ENCODE peak calls at places on chromosomes 12 and 14, in five cellular contexts. Q, D, R, F and U are unnamed samples.

GRCh38 chr12:27342551-27342950 is 9.9 kb downstream of the BMAL2 start:
- DNase-seq in Q (no peak), D (peak; percentile 29), R (no peak), F (no peak), U (no peak)

GRCh38 chr14:49581209-49581960 is 4.8 kb downstream of the RPS29 start:
- DNase-seq in Q (no peak), D (no peak), R (no peak), F (no peak), U (no peak)

GRCh38 chr14:50082784-50083466 is 33.4 kb downstream of the VCPKMT start:
- DNase-seq in Q (no peak), D (no peak), R (no peak), F (no peak), U (no peak)

GRCh38 chr14:70594461-70594860 is 6.0 kb downstream of the MED6 start:
- DNase-seq in Q (no peak), D (no peak), R (no peak), F (no peak), U (no peak)

GRCh38 chr14:20782280-20782890 is 1.3 kb downstream of the RNASE6 start:
- DNase-seq in Q (no peak), D (no peak), R (no peak), F (no peak), U (no peak)

GRCh38 chr12:58919271-58920101 is 818 bp downstream of the LRIG3 start:
- DNase-seq in Q (peak; percentile 18), D (peak; percentile 66), R (no peak), F (peak; percentile 50), U (peak; percentile 30)

GRCh38 chr12:1173806-1174617 is 183.0 kb downstream of the ERC1 start:
- DNase-seq in Q (no peak), D (no peak), R (no peak), F (no peak), U (no peak)

GRCh38 chr12:3837049-3837448 is 36.1 kb downstream of the PARP11 start:
- DNase-seq in Q (no peak), D (no peak), R (no peak), F (no peak), U (no peak)

GRCh38 chr12:70535896-70536374 is 101.3 kb downstream of the PTPRB start:
- DNase-seq in Q (no peak), D (peak; percentile 56), R (no peak), F (no peak), U (no peak)

GRCh38 chr14:67798731-67799130 is 17.7 kb downstream of the ZFYVE26 start:
- DNase-seq in Q (no peak), D (no peak), R (no peak), F (no peak), U (no peak)

GRCh38 chr12:113161415-113162016 is 12.0 kb downstream of the CFAP73 start:
- DNase-seq in Q (no peak), D (no peak), R (no peak), F (no peak), U (no peak)

GRCh38 chr12:120286768-120287490 is 4.8 kb downstream of the RNU4-2 start:
- DNase-seq in Q (no peak), D (no peak), R (no peak), F (no peak), U (no peak)

GRCh38 chr14:59463773-59464650 is 1.2 kb downstream of the GPR135 start:
- DNase-seq in Q (peak; percentile 40), D (no peak), R (peak; percentile 48), F (peak; percentile 45), U (no peak)

GRCh38 chr12:109677323-109677722 is 36.3 kb upstream of the FAM222A start:
- DNase-seq in Q (no peak), D (no peak), R (no peak), F (no peak), U (no peak)

GRCh38 chr12:51405801-51406207 is 14.6 kb upstream of the GALNT6 start:
- DNase-seq in Q (no peak), D (no peak), R (no peak), F (no peak), U (no peak)

GRCh38 chr12:89038831-89039509 is 313.3 kb downstream of the DUSP6 start:
- DNase-seq in Q (no peak), D (no peak), R (peak; percentile 12), F (no peak), U (no peak)

GRCh38 chr12:118187746-118188390 is 51.9 kb downstream of the PEBP1 start:
- DNase-seq in Q (no peak), D (peak; percentile 10), R (no peak), F (no peak), U (no peak)

GRCh38 chr12:118189761-118190181 is 53.8 kb downstream of the PEBP1 start:
- DNase-seq in Q (peak; percentile 56), D (peak; percentile 62), R (no peak), F (peak; percentile 67), U (no peak)

GRCh38 chr12:118188690-118189371 is 52.9 kb downstream of the PEBP1 start:
- DNase-seq in Q (peak; percentile 50), D (peak; percentile 61), R (peak; percentile 69), F (peak; percentile 62), U (no peak)

GRCh38 chr12:118193477-118193876 is 57.6 kb downstream of the PEBP1 start:
- DNase-seq in Q (no peak), D (no peak), R (no peak), F (no peak), U (no peak)

GRCh38 chr12:118190266-118190665 is 54.3 kb downstream of the PEBP1 start:
- DNase-seq in Q (peak; percentile 18), D (peak; percentile 56), R (no peak), F (peak; percentile 29), U (no peak)
- H3K4me3 ChIP-seq in Q (peak overlapping the region; percentile 64), D (peak overlapping the region; percentile 29), R (peak overlapping the region; percentile 62), F (peak overlapping the region; percentile 56), U (peak overlapping the region; percentile 44)

GRCh38 chr12:123896786-123897185 is 75.8 kb downstream of the CCDC92 start:
- DNase-seq in Q (peak; percentile 45), D (peak; percentile 14), R (no peak), F (peak; percentile 89), U (no peak)
- H3K4me3 ChIP-seq in Q (peak overlapping the region; percentile 45), D (no peak overlapping the region), R (no peak overlapping the region), F (peak overlapping the region; percentile 57), U (no peak overlapping the region)

DNA sequence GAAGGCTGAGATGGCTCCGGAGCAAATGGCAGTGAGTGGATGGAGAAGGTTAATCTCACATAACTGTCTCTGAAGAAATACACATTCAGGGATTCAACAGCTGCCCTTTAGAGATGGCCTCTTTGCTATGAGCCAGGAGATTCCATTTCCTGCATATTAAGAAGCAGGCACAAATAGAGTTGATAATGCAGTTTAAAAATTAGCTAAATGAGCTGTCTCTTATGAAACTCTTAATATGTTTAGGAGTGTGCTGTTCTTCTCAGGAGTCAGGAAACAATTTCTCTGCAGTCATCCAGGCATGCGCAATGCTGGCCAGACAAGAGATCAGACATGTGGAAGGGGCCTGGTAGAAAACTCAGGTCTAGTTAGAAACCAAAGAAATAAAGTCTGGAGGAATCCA is 186.0 kb upstream of the RMST start:
- DNase-seq in Q (no peak), D (no peak), R (no peak), F (no peak), U (no peak)
- H3K4me3 ChIP-seq in Q (no peak overlapping the region), D (no peak overlapping the region), R (no peak overlapping the region), F (no peak overlapping the region), U (no peak overlapping the region)

DNA sequence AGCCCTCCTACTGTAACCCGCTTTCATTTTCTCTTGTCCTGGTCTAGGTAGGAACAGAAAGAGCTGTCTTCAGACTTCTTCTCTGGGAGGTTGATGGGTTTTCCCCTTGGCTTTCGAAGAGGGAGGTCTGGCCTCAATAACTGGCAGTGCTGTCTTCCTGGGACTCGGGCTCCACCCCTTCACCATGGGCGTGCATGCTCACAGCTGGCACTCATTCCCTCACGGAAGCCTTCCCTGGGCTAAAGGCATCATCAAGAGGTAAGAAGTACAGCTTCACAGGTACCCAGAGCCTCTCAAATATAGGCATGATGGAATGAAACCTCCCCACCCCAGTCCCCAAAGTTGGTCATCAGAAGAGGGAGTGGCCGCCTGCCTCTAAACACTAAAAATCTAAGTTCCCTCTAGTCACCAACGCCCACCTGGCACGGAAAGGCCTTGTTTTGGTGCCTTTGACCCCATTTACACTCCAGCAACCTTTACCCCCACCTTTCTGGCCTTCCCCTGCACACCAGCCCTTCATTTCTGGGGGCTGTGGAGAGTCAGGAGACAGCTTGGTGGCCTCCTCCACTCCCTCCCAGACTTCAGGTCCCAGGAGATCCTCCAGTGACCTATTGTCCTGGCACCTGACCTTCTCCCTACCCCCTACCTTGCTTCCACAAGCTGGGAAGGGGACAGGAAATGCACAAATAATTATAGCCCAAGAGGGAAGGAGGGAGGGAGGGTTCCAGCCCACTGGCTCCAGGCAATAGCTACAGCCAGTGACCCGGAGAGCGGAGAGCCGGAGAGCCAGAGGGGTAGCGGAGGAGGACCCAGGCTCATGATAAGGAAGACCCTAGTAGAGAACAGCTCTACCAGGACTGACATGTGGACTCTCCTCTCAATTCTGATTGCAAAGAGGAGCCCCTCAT is 2.8 kb downstream of the RAPGEF3 start:
- DNase-seq in Q (no peak), D (no peak), R (no peak), F (no peak), U (no peak)
- H3K4me3 ChIP-seq in Q (no peak overlapping the region), D (no peak overlapping the region), R (peak overlapping the region; percentile 72), F (no peak overlapping the region), U (peak overlapping the region; percentile 60)

GRCh38 chr14:72782182-72782508 is 111.8 kb downstream of the DPF3 start:
- DNase-seq in Q (no peak), D (no peak), R (no peak), F (no peak), U (no peak)
- H3K4me3 ChIP-seq in Q (no peak overlapping the region), D (no peak overlapping the region), R (no peak overlapping the region), F (no peak overlapping the region), U (no peak overlapping the region)

GRCh38 chr14:104461676-104462443 is 117.7 kb upstream of the C14orf180 start:
- DNase-seq in Q (no peak), D (no peak), R (no peak), F (no peak), U (no peak)
- H3K4me3 ChIP-seq in Q (no peak overlapping the region), D (no peak overlapping the region), R (peak overlapping the region; percentile 44), F (no peak overlapping the region), U (no peak overlapping the region)

DNA sequence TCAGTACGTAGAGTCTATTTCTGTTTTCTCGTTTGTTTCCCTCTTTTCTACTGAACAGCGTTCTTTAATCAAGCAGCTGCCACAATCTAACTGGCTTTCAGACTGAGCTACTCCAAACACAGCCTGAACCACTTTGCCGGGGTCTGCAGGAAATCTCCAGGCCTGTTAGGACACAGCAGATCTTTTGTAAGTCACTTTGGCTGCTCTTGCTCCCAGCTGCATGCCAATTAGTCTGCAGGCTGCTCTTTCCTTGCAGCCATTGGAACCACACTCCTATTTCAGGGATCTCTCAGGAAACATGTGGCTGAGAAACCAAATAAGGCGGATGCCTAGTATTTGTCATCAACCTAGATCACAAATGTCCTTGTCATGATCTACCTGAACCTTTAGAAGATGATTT is 73.6 kb downstream of the TMTC1 start:
- DNase-seq in Q (no peak), D (no peak), R (peak; percentile 72), F (no peak), U (peak; percentile 38)
- H3K4me3 ChIP-seq in Q (no peak overlapping the region), D (no peak overlapping the region), R (peak overlapping the region; percentile 16), F (no peak overlapping the region), U (no peak overlapping the region)